ENCODE peak calls at places on chromosomes 3 and 15, in six cellular contexts. V is NB4, G is endothelial cell of umbilical vein, S is GM12878, Q is K562, P is HepG2. H is an unnamed sample.

GRCh38 chr3:111691293-111691909 is 96.3 kb upstream of the ZBED2 start:
- DNase-seq in P (peak; percentile 51), V (peak; percentile 34), G (peak; percentile 53), S (no peak), Q (peak; percentile 7), H (peak; percentile 59)

GRCh38 chr3:87206070-87206469 is 21.0 kb upstream of the CHMP2B start:
- DNase-seq in Q (no peak), S (no peak), P (peak; percentile 82), G (peak; percentile 29), V (no peak), H (peak; percentile 94)

GRCh38 chr3:46013316-46014094 is 13.8 kb downstream of the XCR1 start:
- DNase-seq in V (no peak), P (no peak), G (no peak), Q (no peak), S (no peak), H (no peak)

GRCh38 chr15:101288905-101289513 is 6.0 kb downstream of the SNRPA1 start:
- DNase-seq in S (no peak), V (peak; percentile 76), P (peak; percentile 50), G (peak; percentile 28), Q (peak; percentile 67), H (peak; percentile 73)

GRCh38 chr3:149151843-149152242 is 22.4 kb downstream of the HPS3 start:
- DNase-seq in V (peak; percentile 95), S (no peak), Q (peak; percentile 85), P (no peak), G (peak; percentile 72), H (no peak)

GRCh38 chr3:136898549-136898948 is 36.5 kb downstream of the NCK1 start:
- DNase-seq in S (no peak), Q (no peak), V (no peak), P (no peak), G (peak; percentile 29), H (no peak)

GRCh38 chr3:2653706-2654105 is 456.5 kb downstream of the IL5RA start:
- DNase-seq in S (no peak), V (no peak), Q (no peak), P (no peak), G (no peak), H (no peak)

GRCh38 chr3:1942751-1943150 is 155.9 kb upstream of the CNTN4 start:
- DNase-seq in S (no peak), G (peak; percentile 34), V (no peak), Q (no peak), P (no peak), H (no peak)

GRCh38 chr3:155230382-155230781 is 63.1 kb downstream of the STRIT1 start:
- DNase-seq in Q (no peak), V (no peak), P (no peak), S (no peak), G (no peak), H (no peak)

GRCh38 chr3:9067352-9067975 is 104.2 kb upstream of the RAD18 start:
- DNase-seq in V (peak; percentile 61), P (peak; percentile 44), G (peak; percentile 61), S (peak; percentile 11), Q (peak; percentile 66), H (peak; percentile 59)

GRCh38 chr15:77831989-77832388 is 199.3 kb upstream of the LINGO1 start:
- DNase-seq in V (no peak), S (no peak), G (no peak), P (no peak), Q (no peak), H (no peak)

GRCh38 chr3:194278186-194278845 is 72.8 kb downstream of the CPN2 start:
- DNase-seq in V (peak; percentile 30), P (no peak), G (no peak), S (no peak), Q (no peak), H (no peak)

GRCh38 chr3:125608419-125608818 is 13.1 kb upstream of the OSBPL11 start:
- DNase-seq in Q (no peak), G (no peak), P (no peak), V (no peak), S (no peak), H (no peak)

GRCh38 chr3:37964716-37965115 is 25.9 kb upstream of the VILL start:
- DNase-seq in V (no peak), P (peak; percentile 82), Q (no peak), G (no peak), S (no peak), H (peak; percentile 57)

DNA sequence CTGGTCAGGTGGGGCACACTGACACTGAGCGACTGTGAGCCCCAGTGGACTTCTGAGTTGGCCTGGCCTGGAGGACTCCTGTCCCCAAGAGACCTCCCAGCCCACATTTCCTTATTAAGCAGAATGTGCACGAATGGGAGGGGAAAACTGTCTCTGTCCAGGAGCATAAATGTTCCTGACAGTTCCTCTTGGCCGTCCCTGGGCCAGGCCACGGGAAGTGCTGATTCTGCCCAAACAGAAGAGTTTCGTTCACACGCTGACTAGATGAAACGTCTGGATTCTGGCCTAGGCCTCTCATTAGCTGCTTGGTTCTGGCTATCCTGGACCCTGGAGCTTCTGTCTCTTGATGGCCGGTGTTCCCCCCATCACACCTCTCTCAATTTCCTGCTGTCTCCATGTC is 29.5 kb upstream of the APEH start:
- DNase-seq in G (no peak), S (no peak), V (no peak), P (no peak), Q (no peak), H (no peak)
- TF ChIP-seq MYC in G (no peak), S (no peak), V (no peak), P (no peak), Q (no peak), H (no peak)

DNA sequence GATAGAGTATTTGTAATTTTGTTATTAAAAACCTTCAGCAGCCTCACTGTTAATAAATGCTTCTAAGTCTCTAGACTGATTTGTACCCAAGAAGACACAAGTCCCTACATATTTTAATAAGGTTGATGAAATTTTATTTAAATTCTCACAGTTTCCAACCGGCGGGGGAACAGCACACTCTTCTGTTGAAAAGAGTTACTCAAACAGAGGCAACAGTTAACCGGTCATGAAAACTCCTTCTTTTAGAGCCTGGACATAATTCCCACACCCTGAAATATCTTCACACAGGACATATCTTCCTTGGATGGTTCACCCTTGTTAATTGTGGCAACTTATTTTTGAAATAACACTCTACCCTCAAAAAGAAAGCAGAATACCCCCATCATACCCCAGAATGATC is 278.8 kb downstream of the FOXP1 start:
- DNase-seq in G (peak; percentile 86), P (peak; percentile 15), V (no peak), S (no peak), Q (peak; percentile 12), H (no peak)
- TF ChIP-seq MYC in G (no peak), P (no peak), V (no peak), S (no peak), Q (no peak), H (no peak)

GRCh38 chr3:66441124-66441523 is 59.7 kb downstream of the LRIG1 start:
- DNase-seq in G (peak; percentile 59), Q (no peak), P (no peak), V (no peak), S (no peak), H (no peak)

GRCh38 chr3:66439666-66440344 is 61.0 kb downstream of the LRIG1 start:
- DNase-seq in S (no peak), P (no peak), V (peak; percentile 20), Q (no peak), G (no peak), H (no peak)

GRCh38 chr3:66442254-66443249 is 58.3 kb downstream of the LRIG1 start:
- DNase-seq in G (peak; percentile 92), P (peak; percentile 75), S (no peak), Q (peak; percentile 2), V (no peak), H (no peak)

GRCh38 chr3:66443404-66443803 is 57.4 kb downstream of the LRIG1 start:
- DNase-seq in P (no peak), G (no peak), V (no peak), S (no peak), Q (no peak), H (no peak)

GRCh38 chr3:66441692-66442091 is 59.1 kb downstream of the LRIG1 start:
- DNase-seq in G (no peak), V (no peak), P (no peak), Q (no peak), S (no peak), H (no peak)
- TF ChIP-seq MYC in G (no peak), V (no peak), P (no peak), Q (no peak), S (no peak), H (no peak)

GRCh38 chr15:75112848-75113492 is 88.7 kb upstream of the C15orf39 start:
- DNase-seq in P (no peak), Q (no peak), G (no peak), S (peak; percentile 91), V (peak; percentile 35), H (no peak)
- TF ChIP-seq MYC in P (no peak), Q (no peak), G (no peak), S (no peak), V (no peak), H (no peak)

GRCh38 chr15:40909662-40910625 is 15.7 kb downstream of the VPS18 start:
- DNase-seq in P (peak; percentile 75), G (no peak), S (no peak), V (peak; percentile 80), Q (no peak), H (no peak)

GRCh38 chr15:40908095-40908494 is 13.8 kb downstream of the VPS18 start:
- DNase-seq in V (no peak), G (no peak), Q (no peak), S (no peak), P (no peak), H (no peak)

GRCh38 chr15:40906101-40906946 is 12.1 kb downstream of the VPS18 start:
- DNase-seq in S (no peak), P (peak; percentile 70), Q (peak; percentile 90), G (peak; percentile 98), V (peak; percentile 85), H (no peak)

GRCh38 chr15:40904552-40905201 is 10.4 kb downstream of the VPS18 start:
- DNase-seq in P (no peak), S (no peak), V (no peak), Q (no peak), G (no peak), H (no peak)

DNA sequence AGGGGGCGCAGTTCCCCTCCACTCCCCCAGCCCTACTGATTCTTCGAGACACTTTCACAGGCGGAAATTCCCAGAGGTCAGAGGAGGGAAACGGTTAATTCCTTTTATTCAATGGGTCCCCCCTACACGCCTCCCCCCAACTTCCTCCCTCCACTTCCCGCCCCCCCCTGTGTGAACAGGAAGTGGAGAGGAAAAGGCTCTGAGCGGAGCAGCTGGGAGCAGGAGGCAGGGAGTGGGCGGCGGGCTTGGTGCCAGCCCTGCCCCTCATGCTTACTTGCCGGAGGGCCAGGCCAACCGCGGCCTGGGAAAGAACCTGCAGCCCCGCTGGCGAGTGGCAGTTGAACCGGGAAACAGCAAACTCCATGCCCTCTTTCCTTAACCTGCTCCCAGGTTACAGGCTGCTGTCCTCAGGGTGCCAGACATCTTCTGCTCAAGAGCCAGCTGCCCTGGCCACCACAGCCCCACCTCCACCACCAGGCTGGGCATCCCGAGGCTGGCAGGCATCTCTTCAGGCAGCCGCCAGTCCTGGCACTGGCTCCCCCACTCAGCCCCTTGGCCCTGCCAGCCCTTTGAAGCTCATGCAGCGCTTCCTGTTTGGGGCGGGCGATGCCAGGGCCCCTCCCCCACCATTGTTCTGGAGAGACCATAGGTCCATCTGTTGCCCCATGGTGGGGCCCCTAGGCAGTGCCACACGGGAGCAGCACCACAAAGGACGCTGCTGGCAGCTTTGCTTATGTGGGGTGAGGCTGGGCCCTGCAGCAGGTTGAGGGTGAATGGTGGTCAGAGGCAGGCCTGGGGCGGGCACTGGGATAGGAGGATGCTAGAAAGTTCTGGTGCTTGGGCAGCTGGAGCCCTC is 12.9 kb downstream of the VPS18 start:
- DNase-seq in Q (peak; percentile 30), G (peak; percentile 89), P (no peak), V (no peak), S (no peak), H (no peak)
- TF ChIP-seq MYC in Q (no peak), G (no peak), P (no peak), V (no peak), S (no peak), H (no peak)